ENCODE peak calls at places on chromosomes 4 and X, in nine cellular contexts. One of them, this sample, is unnamed. For H3K4me1 and H3K79me2, the result is how much of the 10 kb centered on the place peaks cover.

GRCh38 chr4:142549248-142549647 is 296.9 kb downstream of the INPP4B start:
- DNase-seq in MM.1S: no peak
- DNase-seq in PC-3: peak
- DNase-seq in neural progenitor cell: no peak
- DNase-seq in GM23248: no peak
- DNase-seq in OCI-LY7: no peak
- DNase-seq in HCT116: no peak
- DNase-seq in SK-N-SH: no peak
- DNase-seq in GM23338: no peak
- DNase-seq in this sample: no peak

GRCh38 chrX:153968754-153969124 is 2.9 kb downstream of the HCFC1 start:
- DNase-seq in MM.1S: peak
- DNase-seq in PC-3: peak
- DNase-seq in HCT116: no peak
- DNase-seq in SK-N-SH: no peak
- DNase-seq in GM23338: peak
- DNase-seq in OCI-LY7: peak
- DNase-seq in neural progenitor cell: peak
- DNase-seq in GM23248: peak
- DNase-seq in this sample: no peak

GRCh38 chr4:173522874-173523395 is 7.1 kb downstream of the HAND2 start:
- DNase-seq in GM23338: no peak
- DNase-seq in SK-N-SH: no peak
- DNase-seq in GM23248: peak
- DNase-seq in HCT116: no peak
- DNase-seq in OCI-LY7: no peak
- DNase-seq in PC-3: no peak
- DNase-seq in MM.1S: no peak
- DNase-seq in neural progenitor cell: no peak
- DNase-seq in this sample: no peak

GRCh38 chr4:120630432-120630831 is 292.1 kb downstream of the PRDM5 start:
- DNase-seq in neural progenitor cell: peak
- DNase-seq in MM.1S: no peak
- DNase-seq in SK-N-SH: no peak
- DNase-seq in GM23248: peak
- DNase-seq in OCI-LY7: no peak
- DNase-seq in PC-3: peak
- DNase-seq in HCT116: no peak
- DNase-seq in GM23338: no peak
- DNase-seq in this sample: no peak

GRCh38 chrX:112341598-112341997 is 259.0 kb upstream of the TRPC5 start:
- DNase-seq in neural progenitor cell: no peak
- DNase-seq in GM23248: peak
- DNase-seq in OCI-LY7: no peak
- DNase-seq in GM23338: no peak
- DNase-seq in HCT116: no peak
- DNase-seq in PC-3: peak
- DNase-seq in SK-N-SH: no peak
- DNase-seq in MM.1S: no peak
- DNase-seq in this sample: no peak

GRCh38 chr4:143773998-143774898 is 73.8 kb upstream of the FREM3 start:
- DNase-seq in PC-3: peak
- DNase-seq in OCI-LY7: peak
- DNase-seq in neural progenitor cell: peak
- DNase-seq in HCT116: peak
- DNase-seq in MM.1S: peak
- DNase-seq in SK-N-SH: peak
- DNase-seq in GM23338: peak
- DNase-seq in GM23248: peak
- DNase-seq in this sample: peak

GRCh38 chr4:163548481-163549243 is 54.2 kb downstream of the TMA16 start:
- DNase-seq in neural progenitor cell: peak
- DNase-seq in HCT116: no peak
- DNase-seq in SK-N-SH: peak
- DNase-seq in GM23338: peak
- DNase-seq in GM23248: peak
- DNase-seq in PC-3: peak
- DNase-seq in MM.1S: peak
- DNase-seq in OCI-LY7: peak
- DNase-seq in this sample: peak

GRCh38 chrX:103608305-103608963 is 671 bp downstream of the TCEAL3 start:
- DNase-seq in GM23338: no peak
- DNase-seq in PC-3: peak
- DNase-seq in SK-N-SH: peak
- DNase-seq in OCI-LY7: no peak
- DNase-seq in MM.1S: no peak
- DNase-seq in neural progenitor cell: peak
- DNase-seq in GM23248: peak
- DNase-seq in HCT116: no peak
- DNase-seq in this sample: no peak

GRCh38 chrX:15956684-15957083 is 102.1 kb upstream of the AP1S2 start:
- DNase-seq in SK-N-SH: no peak
- DNase-seq in GM23248: peak
- DNase-seq in HCT116: no peak
- DNase-seq in GM23338: peak
- DNase-seq in PC-3: peak
- DNase-seq in OCI-LY7: no peak
- DNase-seq in MM.1S: no peak
- DNase-seq in neural progenitor cell: peak
- DNase-seq in this sample: peak

GRCh38 chrX:16368696-16369095 is 201.4 kb downstream of the MAGEB17 start:
- DNase-seq in SK-N-SH: no peak
- DNase-seq in PC-3: no peak
- DNase-seq in HCT116: no peak
- DNase-seq in MM.1S: no peak
- DNase-seq in neural progenitor cell: no peak
- DNase-seq in GM23248: no peak
- DNase-seq in OCI-LY7: no peak
- DNase-seq in GM23338: no peak
- DNase-seq in this sample: no peak

GRCh38 chr4:140367738-140368137 is 5.7 kb upstream of the SCOC start:
- DNase-seq in GM23338: no peak
- DNase-seq in neural progenitor cell: no peak
- DNase-seq in GM23248: peak
- DNase-seq in SK-N-SH: no peak
- DNase-seq in PC-3: peak
- DNase-seq in MM.1S: no peak
- DNase-seq in OCI-LY7: no peak
- DNase-seq in HCT116: peak
- DNase-seq in this sample: no peak

GRCh38 chr4:34814266-34814665 is 1430.0 kb downstream of the ARAP2 start:
- DNase-seq in OCI-LY7: no peak
- DNase-seq in HCT116: no peak
- DNase-seq in GM23338: no peak
- DNase-seq in neural progenitor cell: no peak
- DNase-seq in PC-3: peak
- DNase-seq in MM.1S: no peak
- DNase-seq in GM23248: no peak
- DNase-seq in SK-N-SH: no peak
- DNase-seq in this sample: no peak

GRCh38 chr4:16227462-16227868 is 1.2 kb upstream of the TAPT1 start:
- DNase-seq in GM23338: peak
- DNase-seq in HCT116: no peak
- DNase-seq in SK-N-SH: peak
- DNase-seq in PC-3: peak
- DNase-seq in GM23248: peak
- DNase-seq in MM.1S: peak
- DNase-seq in OCI-LY7: peak
- DNase-seq in neural progenitor cell: peak
- DNase-seq in this sample: peak

GRCh38 chr4:151541438-151542071 is 132.6 kb downstream of the FHIP1A start:
- DNase-seq in PC-3: peak
- DNase-seq in HCT116: peak
- DNase-seq in neural progenitor cell: peak
- DNase-seq in OCI-LY7: no peak
- DNase-seq in SK-N-SH: peak
- DNase-seq in GM23338: no peak
- DNase-seq in GM23248: peak
- DNase-seq in MM.1S: no peak
- DNase-seq in this sample: no peak

GRCh38 chr4:8442596-8443358 is 2.2 kb downstream of the TRMT44 start:
- DNase-seq in GM23248: no peak
- DNase-seq in OCI-LY7: no peak
- DNase-seq in SK-N-SH: no peak
- DNase-seq in neural progenitor cell: no peak
- DNase-seq in MM.1S: no peak
- DNase-seq in GM23338: peak
- DNase-seq in HCT116: no peak
- DNase-seq in PC-3: no peak
- DNase-seq in this sample: no peak

GRCh38 chr4:2419814-2420213 is 1.1 kb downstream of the CFAP99 start:
- DNase-seq in MM.1S: no peak
- DNase-seq in HCT116: no peak
- DNase-seq in neural progenitor cell: no peak
- DNase-seq in GM23338: no peak
- DNase-seq in GM23248: no peak
- DNase-seq in OCI-LY7: no peak
- DNase-seq in PC-3: no peak
- DNase-seq in SK-N-SH: no peak
- DNase-seq in this sample: no peak

DNA sequence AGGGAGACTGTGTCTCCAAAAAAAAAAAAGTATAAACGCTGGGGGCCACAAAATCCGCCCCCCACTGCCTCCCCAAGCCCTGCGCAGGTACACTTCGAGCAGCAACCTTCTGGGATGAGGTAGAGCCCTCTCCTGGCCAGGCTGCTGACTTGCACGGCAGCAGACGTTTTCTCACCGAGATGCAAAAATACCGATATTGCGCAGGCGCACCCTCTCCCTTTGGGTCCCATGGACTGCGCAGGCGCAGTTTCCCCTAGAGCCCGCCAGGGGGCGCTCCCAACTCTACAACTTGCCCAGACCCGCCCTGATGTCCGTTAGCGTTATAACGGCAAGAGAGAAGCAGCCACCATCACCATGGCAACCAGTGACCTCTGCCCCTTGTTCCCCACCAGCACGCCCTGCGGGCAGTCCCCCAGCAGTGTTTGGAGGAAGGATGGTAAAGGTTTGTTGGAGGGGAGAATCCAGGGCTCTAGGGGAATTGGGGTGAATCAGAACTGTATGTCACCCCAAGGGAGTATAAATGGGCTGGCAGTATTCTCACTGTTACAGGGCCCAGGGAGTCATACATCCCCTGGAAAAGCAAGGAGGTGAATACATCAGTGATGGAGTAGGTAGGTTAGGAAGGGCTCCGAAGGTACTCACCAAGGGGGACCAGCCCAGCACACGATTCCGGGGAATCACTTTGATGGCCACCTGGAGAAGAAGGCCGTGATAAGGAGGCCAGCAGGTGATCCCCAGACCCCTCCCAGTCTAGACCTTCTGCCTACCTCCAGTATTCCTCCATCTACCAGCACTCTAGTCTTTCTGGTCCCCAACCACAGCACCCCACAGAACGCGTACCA is 1.5 kb downstream of the PIM2 start:
- DNase-seq in MM.1S: peak
- DNase-seq in GM23248: peak
- DNase-seq in neural progenitor cell: peak
- DNase-seq in PC-3: peak
- DNase-seq in SK-N-SH: peak
- DNase-seq in HCT116: peak
- DNase-seq in GM23338: peak
- DNase-seq in OCI-LY7: peak
- DNase-seq in this sample: peak
- H3K4me1 ChIP-seq in MM.1S: under half
- H3K4me1 ChIP-seq in GM23248: under half
- H3K4me1 ChIP-seq in neural progenitor cell: under half
- H3K4me1 ChIP-seq in PC-3: under half
- H3K4me1 ChIP-seq in SK-N-SH: under half
- H3K4me1 ChIP-seq in HCT116: under half
- H3K4me1 ChIP-seq in GM23338: under half
- H3K4me1 ChIP-seq in OCI-LY7: half or more
- H3K4me1 ChIP-seq in this sample: under half

GRCh38 chrX:53639257-53639656 is 47.3 kb downstream of the HUWE1 start:
- DNase-seq in GM23248: no peak
- DNase-seq in MM.1S: no peak
- DNase-seq in OCI-LY7: no peak
- DNase-seq in GM23338: no peak
- DNase-seq in SK-N-SH: no peak
- DNase-seq in neural progenitor cell: no peak
- DNase-seq in PC-3: no peak
- DNase-seq in HCT116: no peak
- DNase-seq in this sample: no peak
- H3K79me2 ChIP-seq in GM23248: half or more
- H3K79me2 ChIP-seq in MM.1S: under half
- H3K79me2 ChIP-seq in OCI-LY7: under half
- H3K79me2 ChIP-seq in GM23338: half or more
- H3K79me2 ChIP-seq in SK-N-SH: under half
- H3K79me2 ChIP-seq in neural progenitor cell: under half
- H3K79me2 ChIP-seq in PC-3: under half
- H3K79me2 ChIP-seq in HCT116: half or more
- H3K79me2 ChIP-seq in this sample: under half

GRCh38 chr4:126230244-126230643 is 915.5 kb downstream of the FAT4 start:
- DNase-seq in neural progenitor cell: no peak
- DNase-seq in MM.1S: no peak
- DNase-seq in PC-3: no peak
- DNase-seq in SK-N-SH: no peak
- DNase-seq in OCI-LY7: no peak
- DNase-seq in GM23338: no peak
- DNase-seq in GM23248: no peak
- DNase-seq in HCT116: no peak
- DNase-seq in this sample: no peak
- TF ChIP-seq EZH2phosphoT487 in neural progenitor cell: no peak
- TF ChIP-seq EZH2phosphoT487 in MM.1S: no peak
- TF ChIP-seq EZH2phosphoT487 in PC-3: no peak
- TF ChIP-seq EZH2phosphoT487 in SK-N-SH: no peak
- TF ChIP-seq EZH2phosphoT487 in OCI-LY7: no peak
- TF ChIP-seq EZH2phosphoT487 in GM23338: no peak
- TF ChIP-seq EZH2phosphoT487 in GM23248: no peak
- TF ChIP-seq EZH2phosphoT487 in HCT116: no peak
- TF ChIP-seq EZH2phosphoT487 in this sample: no peak

DNA sequence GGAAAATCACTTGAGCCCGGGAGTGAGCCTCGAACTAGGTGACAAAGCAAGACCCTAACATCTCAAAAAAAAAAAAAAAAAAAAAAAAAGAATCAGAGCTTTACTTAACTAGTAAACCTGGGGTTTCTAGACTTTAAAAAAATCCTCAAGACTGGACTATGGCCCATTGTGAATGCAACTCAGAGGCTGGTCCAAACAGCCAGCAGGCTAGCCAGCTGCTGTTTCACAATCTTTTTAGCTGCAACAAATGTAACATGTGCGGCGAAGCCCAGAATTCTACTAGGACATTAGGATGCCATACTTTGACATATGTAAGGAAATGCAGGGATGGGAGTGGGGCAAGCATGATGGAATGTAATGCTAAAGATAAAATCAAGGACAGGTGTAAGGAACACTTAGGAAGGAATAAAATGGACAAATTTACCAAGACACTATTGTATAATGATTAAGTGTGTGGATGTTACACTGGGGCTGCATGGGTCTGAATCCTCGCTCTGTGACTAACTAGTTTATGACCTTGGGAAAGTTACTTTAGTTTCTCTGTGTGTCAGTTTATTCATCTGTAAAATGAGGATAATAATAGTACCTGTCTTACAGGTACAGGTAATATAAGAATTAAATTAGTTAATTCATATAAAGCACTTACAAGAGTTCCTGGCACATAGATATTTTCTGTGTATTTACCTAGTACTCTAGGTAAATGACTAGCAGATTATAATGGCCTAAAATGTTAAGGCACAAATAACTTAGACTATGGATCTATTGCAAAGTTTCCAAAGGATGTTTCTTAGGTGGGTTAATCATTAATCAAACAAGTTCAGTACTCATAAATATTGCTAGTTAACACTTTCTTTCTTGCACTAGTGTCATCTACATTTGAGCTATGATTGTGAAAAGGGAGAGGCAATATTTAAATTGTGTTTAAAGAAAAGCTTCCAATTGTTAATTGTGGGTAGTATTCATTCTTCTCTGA is 49.5 kb downstream of the HELQ start:
- DNase-seq in GM23248: no peak
- DNase-seq in HCT116: no peak
- DNase-seq in SK-N-SH: no peak
- DNase-seq in GM23338: no peak
- DNase-seq in neural progenitor cell: no peak
- DNase-seq in MM.1S: no peak
- DNase-seq in OCI-LY7: no peak
- DNase-seq in PC-3: no peak
- DNase-seq in this sample: no peak
- H3K4me1 ChIP-seq in GM23248: under half
- H3K4me1 ChIP-seq in HCT116: under half
- H3K4me1 ChIP-seq in SK-N-SH: under half
- H3K4me1 ChIP-seq in GM23338: under half
- H3K4me1 ChIP-seq in neural progenitor cell: under half
- H3K4me1 ChIP-seq in MM.1S: under half
- H3K4me1 ChIP-seq in OCI-LY7: under half
- H3K4me1 ChIP-seq in PC-3: under half
- H3K4me1 ChIP-seq in this sample: under half

This sample was measured in hepatocyte.